ENCODE peak calls at places on chromosomes 13 and 19, in ten cellular contexts. E, V, Q, C, B, X, U, R, H and A are unnamed samples.

GRCh38 chr13:101204270-101205011 is 211.9 kb downstream of the NALCN start:
- DNase-seq in E (no peak), V (no peak), Q (no peak), C (no peak), B (no peak), X (no peak), U (no peak), R (no peak), H (no peak), A (no peak)

GRCh38 chr13:98994896-98995295 is 17.0 kb upstream of the DOCK9 start:
- DNase-seq in E (no peak), V (no peak), Q (no peak), C (no peak), B (no peak), X (no peak), U (no peak), R (no peak), H (no peak), A (no peak)

GRCh38 chr19:56660381-56661105 is 11.0 kb downstream of the ZNF835 start:
- DNase-seq in E (no peak), V (no peak), Q (no peak), C (no peak), B (no peak), X (no peak), U (no peak), R (no peak), H (peak), A (peak)

GRCh38 chr13:113785051-113786010 is 26.3 kb downstream of the TMEM255B start:
- DNase-seq in E (peak), V (no peak), Q (peak), C (no peak), B (no peak), X (no peak), U (no peak), R (no peak), H (no peak), A (peak)

GRCh38 chr13:107379398-107380155 is 811.6 kb upstream of the ARGLU1 start:
- DNase-seq in E (no peak), V (no peak), Q (no peak), C (no peak), B (no peak), X (no peak), U (no peak), R (no peak), H (no peak), A (no peak)

GRCh38 chr19:19911150-19911549 is 10.4 kb downstream of the ZNF93 start:
- DNase-seq in E (peak), V (no peak), Q (no peak), C (no peak), B (no peak), X (no peak), U (no peak), R (no peak), H (no peak), A (no peak)

GRCh38 chr13:27919934-27920676 is at the start of gene PDX1:
- DNase-seq in E (no peak), V (no peak), Q (no peak), C (no peak), B (no peak), X (no peak), U (peak), R (no peak), H (no peak), A (peak)

GRCh38 chr13:41463823-41464602 is 6.7 kb downstream of the RGCC start:
- DNase-seq in E (no peak), V (no peak), Q (no peak), C (peak), B (no peak), X (no peak), U (no peak), R (no peak), H (no peak), A (no peak)

GRCh38 chr13:72960541-72960940 is 98.3 kb upstream of the KLF5 start:
- DNase-seq in E (no peak), V (no peak), Q (no peak), C (no peak), B (no peak), X (no peak), U (no peak), R (peak), H (no peak), A (no peak)

GRCh38 chr13:38819596-38819995 is 132.7 kb downstream of the FREM2 start:
- DNase-seq in E (no peak), V (no peak), Q (no peak), C (no peak), B (no peak), X (no peak), U (no peak), R (no peak), H (no peak), A (no peak)

GRCh38 chr19:2274937-2275535 is 6.9 kb downstream of the PEAK3 start:
- DNase-seq in E (peak), V (no peak), Q (no peak), C (no peak), B (peak), X (no peak), U (peak), R (peak), H (peak), A (peak)

GRCh38 chr19:51364200-51365106 is 1.7 kb downstream of the ETFB start:
- DNase-seq in E (no peak), V (no peak), Q (no peak), C (no peak), B (no peak), X (no peak), U (peak), R (no peak), H (no peak), A (peak)

GRCh38 chr19:46787040-46787330 is 1.4 kb downstream of the SLC1A5 start:
- DNase-seq in E (no peak), V (no peak), Q (no peak), C (no peak), B (no peak), X (no peak), U (no peak), R (no peak), H (no peak), A (no peak)

GRCh38 chr13:40776681-40777165 is 5.7 kb upstream of the MRPS31 start:
- DNase-seq in E (peak), V (peak), Q (no peak), C (peak), B (no peak), X (no peak), U (no peak), R (no peak), H (no peak), A (peak)

GRCh38 chr13:62084728-62085127 is 669.1 kb upstream of the PCDH20 start:
- DNase-seq in E (no peak), V (no peak), Q (no peak), C (no peak), B (no peak), X (no peak), U (no peak), R (no peak), H (no peak), A (no peak)

GRCh38 chr19:18274303-18274775 is at the start of gene IQCN:
- DNase-seq in E (peak), V (no peak), Q (no peak), C (no peak), B (peak), X (no peak), U (peak), R (no peak), H (no peak), A (peak)